ENCODE peak calls at places on chromosomes 3 and 15, in nine cellular contexts. Q, Y, E, A, S, Z, V, T and L are unnamed samples.
A peak's percentile ranks its signal among the peaks of the same experiment; 100 is the strongest.

GRCh38 chr3:61990618-61991017 is 382.7 kb downstream of the FEZF2 start:
- DNase-seq in Q (no peak), Y (no peak), E (no peak), A (no peak), S (no peak), Z (no peak), V (no peak), T (no peak), L (no peak)

GRCh38 chr3:72187131-72187530 is 402.2 kb upstream of the PROK2 start:
- DNase-seq in Q (no peak), Y (no peak), E (no peak), A (no peak), S (no peak), Z (no peak), V (no peak), T (peak; percentile 32), L (no peak)

GRCh38 chr3:193559100-193559499 is 4.4 kb upstream of the ATP13A4 start:
- DNase-seq in Q (no peak), Y (no peak), E (no peak), A (no peak), S (no peak), Z (no peak), V (no peak), T (no peak), L (no peak)

GRCh38 chr3:62607287-62608029 is 234.1 kb upstream of the FEZF2 start:
- DNase-seq in Q (peak; percentile 71), Y (no peak), E (no peak), A (no peak), S (no peak), Z (no peak), V (no peak), T (no peak), L (peak; percentile 44)

GRCh38 chr15:71133734-71134464 is 18.6 kb downstream of the THSD4 start:
- DNase-seq in Q (no peak), Y (no peak), E (no peak), A (peak; percentile 42), S (no peak), Z (no peak), V (no peak), T (no peak), L (no peak)

GRCh38 chr3:151009981-151010380 is 37.5 kb upstream of the CLRN1 start:
- DNase-seq in Q (no peak), Y (no peak), E (no peak), A (no peak), S (no peak), Z (no peak), V (no peak), T (no peak), L (no peak)

GRCh38 chr3:31345581-31345980 is 187.1 kb upstream of the STT3B start:
- DNase-seq in Q (no peak), Y (no peak), E (no peak), A (no peak), S (no peak), Z (no peak), V (no peak), T (no peak), L (no peak)

GRCh38 chr3:66407281-66408218 is 93.3 kb downstream of the LRIG1 start:
- DNase-seq in Q (no peak), Y (peak; percentile 74), E (peak; percentile 72), A (peak; percentile 35), S (peak; percentile 57), Z (peak; percentile 32), V (peak; percentile 74), T (peak; percentile 91), L (peak; percentile 54)

GRCh38 chr3:53768478-53769459 is 77.5 kb downstream of the CHDH start:
- DNase-seq in Q (no peak), Y (no peak), E (no peak), A (no peak), S (no peak), Z (no peak), V (no peak), T (no peak), L (no peak)

GRCh38 chr3:106213954-106214353 is 345.1 kb upstream of the CBLB start:
- DNase-seq in Q (no peak), Y (no peak), E (no peak), A (no peak), S (no peak), Z (no peak), V (no peak), T (no peak), L (no peak)

GRCh38 chr3:169026543-169027181 is 636.9 kb downstream of the MECOM start:
- DNase-seq in Q (no peak), Y (no peak), E (no peak), A (peak; percentile 88), S (no peak), Z (peak; percentile 97), V (no peak), T (no peak), L (no peak)

GRCh38 chr3:38366082-38366481 is 19.5 kb downstream of the XYLB start:
- DNase-seq in Q (no peak), Y (no peak), E (no peak), A (no peak), S (no peak), Z (no peak), V (no peak), T (peak; percentile 28), L (no peak)

GRCh38 chr3:153740109-153740508 is 381.1 kb upstream of the ARHGEF26 start:
- DNase-seq in Q (no peak), Y (no peak), E (no peak), A (no peak), S (no peak), Z (no peak), V (no peak), T (no peak), L (no peak)

GRCh38 chr15:73389539-73389938 is 20.8 kb upstream of the HCN4 start:
- DNase-seq in Q (no peak), Y (no peak), E (no peak), A (no peak), S (no peak), Z (no peak), V (no peak), T (no peak), L (no peak)

GRCh38 chr3:28916713-28917499 is 364.0 kb upstream of the RBMS3 start:
- DNase-seq in Q (no peak), Y (no peak), E (no peak), A (peak; percentile 30), S (peak; percentile 0), Z (no peak), V (peak; percentile 79), T (peak; percentile 60), L (peak; percentile 16)

GRCh38 chr3:66795365-66795764 is 202.7 kb upstream of the KBTBD8 start:
- DNase-seq in Q (no peak), Y (no peak), E (no peak), A (no peak), S (no peak), Z (no peak), V (no peak), T (no peak), L (no peak)

GRCh38 chr3:82423485-82423884 is 662.0 kb upstream of the GBE1 start:
- DNase-seq in Q (no peak), Y (no peak), E (no peak), A (no peak), S (no peak), Z (no peak), V (no peak), T (no peak), L (no peak)

GRCh38 chr3:90184861-90185260 is 1077.4 kb downstream of the EPHA3 start:
- DNase-seq in Q (no peak), Y (no peak), E (no peak), A (peak; percentile 14), S (no peak), Z (no peak), V (no peak), T (no peak), L (no peak)

GRCh38 chr3:9211155-9211950 is 38.1 kb downstream of the SRGAP3 start:
- DNase-seq in Q (no peak), Y (no peak), E (no peak), A (peak; percentile 21), S (no peak), Z (no peak), V (no peak), T (no peak), L (no peak)

GRCh38 chr3:153927107-153927506 is 194.1 kb upstream of the ARHGEF26 start:
- DNase-seq in Q (no peak), Y (no peak), E (no peak), A (peak; percentile 18), S (no peak), Z (no peak), V (peak; percentile 15), T (no peak), L (peak; percentile 12)

GRCh38 chr3:11532865-11533490 is 110.7 kb downstream of the VGLL4 start:
- DNase-seq in Q (no peak), Y (no peak), E (no peak), A (peak; percentile 67), S (no peak), Z (no peak), V (no peak), T (no peak), L (no peak)

GRCh38 chr15:49045691-49046112 is 544 bp downstream of the SECISBP2L start:
- DNase-seq in Q (no peak), Y (no peak), E (no peak), A (peak; percentile 59), S (peak; percentile 23), Z (peak; percentile 1), V (peak; percentile 54), T (no peak), L (peak; percentile 40)

GRCh38 chr15:88264622-88265021 is 8.1 kb upstream of the NTRK3 start:
- DNase-seq in Q (no peak), Y (no peak), E (no peak), A (no peak), S (no peak), Z (no peak), V (no peak), T (no peak), L (no peak)

GRCh38 chr3:51845129-51845528 is 16.3 kb upstream of the IQCF2 start:
- DNase-seq in Q (no peak), Y (no peak), E (no peak), A (no peak), S (no peak), Z (no peak), V (no peak), T (no peak), L (no peak)

GRCh38 chr15:82874267-82874666 is 64.8 kb downstream of the WHAMM start:
- DNase-seq in Q (no peak), Y (no peak), E (no peak), A (no peak), S (no peak), Z (no peak), V (no peak), T (no peak), L (no peak)

GRCh38 chr3:154795582-154795981 is 284.5 kb upstream of the MME start:
- DNase-seq in Q (no peak), Y (no peak), E (no peak), A (no peak), S (no peak), Z (no peak), V (peak; percentile 24), T (no peak), L (peak; percentile 54)

GRCh38 chr3:120907659-120908029 is 361 bp upstream of the STXBP5L start:
- DNase-seq in Q (no peak), Y (no peak), E (no peak), A (no peak), S (no peak), Z (peak; percentile 100), V (no peak), T (no peak), L (no peak)

GRCh38 chr3:143998266-143998665 is 26.6 kb downstream of the DIPK2A start:
- DNase-seq in Q (no peak), Y (no peak), E (no peak), A (no peak), S (no peak), Z (no peak), V (peak; percentile 44), T (no peak), L (no peak)

GRCh38 chr3:148146947-148147346 is 550.8 kb upstream of the AGTR1 start:
- DNase-seq in Q (no peak), Y (no peak), E (no peak), A (no peak), S (no peak), Z (peak; percentile 26), V (no peak), T (no peak), L (no peak)

GRCh38 chr3:73041537-73041936 is 19.9 kb upstream of the EBLN2 start:
- DNase-seq in Q (no peak), Y (no peak), E (no peak), A (no peak), S (no peak), Z (no peak), V (no peak), T (no peak), L (no peak)

GRCh38 chr15:49270541-49271421 is 100.7 kb downstream of the GALK2 start:
- DNase-seq in Q (no peak), Y (no peak), E (no peak), A (no peak), S (no peak), Z (no peak), V (no peak), T (no peak), L (no peak)